ENCODE peak calls at places on chromosome 9, in five cellular contexts. Y is COR-L47, U is HTR-8/SVneo, T is RCC 7860, K is T-helper 1 cell. G is an unnamed sample.

GRCh38 chr9:111158375-111158774 is 120.1 kb upstream of the LPAR1 start:
- DNase-seq in U (no peak), T (no peak), K (no peak), Y (no peak), G (no peak)

GRCh38 chr9:7841831-7842230 is 42.3 kb upstream of the DMAC1 start:
- DNase-seq in K (no peak), T (no peak), Y (no peak), U (no peak), G (no peak)

GRCh38 chr9:124254261-124254682 is 3.5 kb upstream of the NEK6 start:
- DNase-seq in T (no peak), Y (no peak), K (no peak), U (no peak), G (no peak)

GRCh38 chr9:135278586-135278985 is 191.1 kb downstream of the OLFM1 start:
- DNase-seq in T (no peak), K (no peak), U (no peak), Y (no peak), G (no peak)

GRCh38 chr9:133113928-133114351 is 7.1 kb downstream of the RALGDS start:
- DNase-seq in T (no peak), Y (no peak), U (no peak), K (no peak), G (no peak)

GRCh38 chr9:132242621-132243155 is 80.8 kb downstream of the NTNG2 start:
- DNase-seq in U (no peak), T (no peak), Y (peak; percentile 27), K (no peak), G (no peak)

GRCh38 chr9:30299126-30299780 is 2085.2 kb upstream of the ACO1 start:
- DNase-seq in Y (no peak), U (no peak), T (no peak), K (no peak), G (no peak)

GRCh38 chr9:36714161-36714560 is 141.5 kb downstream of the MELK start:
- DNase-seq in Y (no peak), K (no peak), U (no peak), T (no peak), G (no peak)

GRCh38 chr9:107751522-107752235 is 262.1 kb upstream of the KLF4 start:
- DNase-seq in T (peak; percentile 87), K (no peak), U (no peak), Y (no peak), G (peak; percentile 91)

GRCh38 chr9:126125577-126125976 is 201.1 kb upstream of the MVB12B start:
- DNase-seq in U (no peak), T (no peak), K (no peak), Y (no peak), G (no peak)

GRCh38 chr9:116580853-116581252 is 106.3 kb upstream of the TRIM32 start:
- DNase-seq in T (no peak), Y (no peak), K (no peak), U (no peak), G (no peak)

GRCh38 chr9:129164246-129164930 is 13.7 kb downstream of the IER5L start:
- DNase-seq in Y (no peak), U (no peak), K (no peak), T (no peak), G (no peak)

GRCh38 chr9:133075925-133076324 is 14.1 kb downstream of the CEL start:
- DNase-seq in U (peak; percentile 30), K (no peak), T (no peak), Y (no peak), G (peak; percentile 35)

GRCh38 chr9:89808076-89808701 is 203.4 kb downstream of the GADD45G start:
- DNase-seq in U (no peak), T (no peak), Y (peak; percentile 17), K (no peak), G (no peak)

GRCh38 chr9:136576269-136576626 is 30.4 kb upstream of the NOTCH1 start:
- DNase-seq in Y (no peak), K (no peak), U (no peak), T (peak; percentile 84), G (peak; percentile 23)

GRCh38 chr9:113992276-113992951 is 85.7 kb downstream of the AMBP start:
- DNase-seq in U (no peak), Y (peak; percentile 51), K (no peak), T (no peak), G (no peak)

GRCh38 chr9:33306037-33306436 is 15.7 kb downstream of the NFX1 start:
- DNase-seq in U (no peak), K (no peak), T (no peak), Y (no peak), G (no peak)

GRCh38 chr9:101140728-101141127 is 112.2 kb downstream of the PLPPR1 start:
- DNase-seq in Y (no peak), U (no peak), T (no peak), K (no peak), G (no peak)

GRCh38 chr9:107212613-107213012 is 70.5 kb upstream of the RAD23B start:
- DNase-seq in T (no peak), Y (no peak), U (no peak), K (no peak), G (no peak)

GRCh38 chr9:16131269-16131668 is 578.4 kb downstream of the CCDC171 start:
- DNase-seq in U (no peak), Y (no peak), T (peak; percentile 22), K (no peak), G (peak; percentile 16)

GRCh38 chr9:130298663-130299279 is 33.2 kb downstream of the HMCN2 start:
- DNase-seq in T (no peak), Y (no peak), K (no peak), U (peak; percentile 20), G (no peak)

GRCh38 chr9:97470076-97470475 is 31.4 kb upstream of the TMOD1 start:
- DNase-seq in T (no peak), K (no peak), Y (no peak), U (no peak), G (no peak)

GRCh38 chr9:130493021-130493420 is 48.3 kb downstream of the ASS1 start:
- DNase-seq in K (no peak), T (no peak), U (no peak), Y (no peak), G (no peak)

GRCh38 chr9:128792978-128793686 is 6.1 kb downstream of the TBC1D13 start:
- DNase-seq in T (no peak), K (no peak), U (no peak), Y (no peak), G (no peak)

GRCh38 chr9:72598639-72599038 is 77.2 kb downstream of the TMC1 start:
- DNase-seq in T (no peak), U (no peak), K (no peak), Y (no peak), G (no peak)